ENCODE peak calls at places on chromosomes 12 and 14, in five cellular contexts. F is GDM1, X is KBM-7, C is EL, M is ELF-1. W is an unnamed sample.

GRCh38 chr14:92649934-92650545 is 98.4 kb downstream of the LGMN start:
- DNase-seq in F (peak), X (peak), C (no peak), M (no peak), W (peak)

GRCh38 chr12:89977356-89978185 is 268.9 kb upstream of the ATP2B1 start:
- DNase-seq in F (no peak), X (no peak), C (peak), M (no peak), W (peak)

GRCh38 chr12:50765325-50765911 is 1.5 kb downstream of the ATF1 start:
- DNase-seq in F (no peak), X (peak), C (peak), M (peak), W (peak)

GRCh38 chr14:68278568-68279436 is 459.2 kb downstream of the RAD51B start:
- DNase-seq in F (no peak), X (no peak), C (peak), M (peak), W (peak)

GRCh38 chr12:54680374-54680773 is 32.2 kb upstream of the DCD start:
- DNase-seq in F (no peak), X (peak), C (peak), M (peak), W (peak)

GRCh38 chr12:127175361-127175760 is 1091.6 kb upstream of the TMEM132C start:
- DNase-seq in F (no peak), X (no peak), C (no peak), M (no peak), W (no peak)

GRCh38 chr12:108786450-108786849 is 55.1 kb upstream of the CORO1C start:
- DNase-seq in F (no peak), X (no peak), C (no peak), M (no peak), W (no peak)

GRCh38 chr14:104200591-104200990 is 62.2 kb downstream of the KIF26A start:
- DNase-seq in F (no peak), X (no peak), C (no peak), M (no peak), W (no peak)

GRCh38 chr14:29320261-29320660 is 553.7 kb downstream of the FOXG1 start:
- DNase-seq in F (no peak), X (no peak), C (peak), M (no peak), W (no peak)

GRCh38 chr12:20822415-20822814 is 11.9 kb downstream of the SLCO1B3 start:
- DNase-seq in F (no peak), X (no peak), C (no peak), M (no peak), W (no peak)

GRCh38 chr12:123519151-123520001 is 14.1 kb downstream of the RILPL1 start:
- DNase-seq in F (no peak), X (no peak), C (peak), M (peak), W (peak)

GRCh38 chr14:51182166-51182565 is 57.9 kb upstream of the TMX1 start:
- DNase-seq in F (no peak), X (no peak), C (no peak), M (no peak), W (no peak)

GRCh38 chr12:2628401-2628800 is 166.4 kb upstream of the FKBP4 start:
- DNase-seq in F (no peak), X (no peak), C (no peak), M (no peak), W (no peak)

GRCh38 chr12:51970904-51971646 is 19.6 kb downstream of the ACVR1B start:
- DNase-seq in F (no peak), X (peak), C (peak), M (peak), W (no peak)

GRCh38 chr14:89466460-89466859 is 49.4 kb upstream of the FOXN3 start:
- DNase-seq in F (no peak), X (peak), C (no peak), M (no peak), W (no peak)

GRCh38 chr14:61409782-61410181 is 88.4 kb downstream of the PRKCH start:
- DNase-seq in F (no peak), X (no peak), C (no peak), M (no peak), W (no peak)

GRCh38 chr14:71610149-71610548 is 322.1 kb upstream of the RGS6 start:
- DNase-seq in F (no peak), X (no peak), C (no peak), M (no peak), W (no peak)

GRCh38 chr14:55851301-55851700 is 266.9 kb upstream of the PELI2 start:
- DNase-seq in F (no peak), X (no peak), C (no peak), M (no peak), W (no peak)

GRCh38 chr12:113241191-113242017 is 20.1 kb downstream of the TPCN1 start:
- DNase-seq in F (no peak), X (no peak), C (peak), M (no peak), W (peak)

GRCh38 chr12:122182887-122183587 is at the start of gene LRRC43:
- DNase-seq in F (no peak), X (no peak), C (peak), M (peak), W (peak)

GRCh38 chr12:64293654-64294364 is 71.7 kb upstream of the KICS2 start:
- DNase-seq in F (no peak), X (no peak), C (no peak), M (no peak), W (no peak)

GRCh38 chr14:21933681-21934080 is 260.1 kb upstream of the OR4E1 start:
- DNase-seq in F (no peak), X (no peak), C (no peak), M (no peak), W (no peak)

GRCh38 chr14:51828017-51828797 is 32.2 kb upstream of the GNG2 start:
- DNase-seq in F (peak), X (peak), C (peak), M (peak), W (peak)

GRCh38 chr12:123580772-123581171 is 3.6 kb upstream of the TMED2 start:
- DNase-seq in F (no peak), X (no peak), C (peak), M (no peak), W (no peak)

GRCh38 chr12:4648099-4648498 is 752 bp downstream of the AKAP3 start:
- DNase-seq in F (no peak), X (peak), C (no peak), M (no peak), W (peak)

GRCh38 chr14:81766597-81766996 is 232.9 kb upstream of the SEL1L start:
- DNase-seq in F (no peak), X (no peak), C (no peak), M (peak), W (no peak)

GRCh38 chr14:103710771-103711392 is 4.4 kb downstream of the XRCC3 start:
- DNase-seq in F (no peak), X (no peak), C (no peak), M (no peak), W (no peak)

W was measured in GM03348.